ENCODE peak calls at places on chromosomes 2 and 18, in five cellular contexts. D is pancreas; O is AG04450; H is CD8-positive, alpha-beta memory T cell; G is IMR-90. W is an unnamed sample.

GRCh38 chr18:11857177-11857887 is 6.1 kb downstream of the CHMP1B start:
- DNase-seq in H (no peak), D (peak; percentile 34), O (peak; percentile 99), G (peak; percentile 100), W (no peak)

GRCh38 chr2:45849491-45850283 is 198.2 kb downstream of the PRKCE start:
- DNase-seq in H (no peak), D (no peak), G (peak; percentile 72), O (no peak), W (no peak)

GRCh38 chr2:126761256-126761980 is 105.5 kb downstream of the GYPC start:
- DNase-seq in D (no peak), H (no peak), O (no peak), G (no peak), W (no peak)

GRCh38 chr2:125471963-125472362 is 1184.0 kb upstream of the GYPC start:
- DNase-seq in O (peak; percentile 10), G (peak; percentile 38), D (no peak), H (no peak), W (no peak)

GRCh38 chr18:8365528-8365927 is 243.7 kb upstream of the RAB12 start:
- DNase-seq in H (no peak), G (no peak), O (no peak), D (no peak), W (no peak)

GRCh38 chr2:240946654-240947053 is 40.5 kb downstream of the CROCC2 start:
- DNase-seq in D (no peak), G (no peak), O (no peak), H (no peak), W (no peak)

GRCh38 chr2:30406853-30407252 is 40.2 kb upstream of the LCLAT1 start:
- DNase-seq in O (no peak), H (no peak), G (no peak), D (no peak), W (no peak)

GRCh38 chr18:13003466-13003896 is 12.3 kb downstream of the CEP192 start:
- DNase-seq in H (no peak), O (peak; percentile 29), G (peak; percentile 80), D (no peak), W (no peak)

GRCh38 chr2:145792745-145793144 is 1272.8 kb upstream of the ZEB2 start:
- DNase-seq in G (no peak), O (no peak), H (no peak), D (no peak), W (no peak)

GRCh38 chr2:202632682-202633081 is 2.1 kb upstream of the FAM117B start:
- DNase-seq in O (no peak), G (peak; percentile 58), D (peak; percentile 79), H (no peak), W (no peak)

GRCh38 chr18:79211844-79212243 is 142.7 kb downstream of the ATP9B start:
- DNase-seq in H (no peak), G (peak; percentile 22), O (no peak), D (no peak), W (no peak)

GRCh38 chr2:158729873-158730620 is 65.1 kb upstream of the DAPL1 start:
- DNase-seq in O (no peak), G (no peak), D (no peak), H (no peak), W (no peak)

GRCh38 chr18:9613550-9614400 is 584 bp downstream of the PPP4R1 start:
- DNase-seq in O (no peak), D (peak; percentile 53), G (peak; percentile 27), H (peak; percentile 39), W (peak; percentile 35)

GRCh38 chr2:140863713-140864112 is 1267.1 kb downstream of the LRP1B start:
- DNase-seq in G (peak; percentile 69), O (peak; percentile 29), H (no peak), D (no peak), W (no peak)

GRCh38 chr2:38508311-38509039 is 94.3 kb downstream of the HNRNPLL start:
- DNase-seq in O (no peak), H (peak; percentile 61), G (peak; percentile 66), D (peak; percentile 65), W (peak; percentile 58)

GRCh38 chr2:220452561-220452960 is 825.1 kb downstream of the SLC4A3 start:
- DNase-seq in H (no peak), G (peak; percentile 27), D (no peak), O (no peak), W (no peak)

GRCh38 chr18:50666536-50666935 is 106.6 kb downstream of the MAPK4 start:
- DNase-seq in D (no peak), G (no peak), H (no peak), O (no peak), W (no peak)

GRCh38 chr18:49015886-49016647 is 65.3 kb upstream of the SMAD7 start:
- DNase-seq in O (no peak), G (no peak), D (peak; percentile 7), H (no peak), W (no peak)

GRCh38 chr2:237143676-237144440 is 58.2 kb downstream of the COPS8 start:
- DNase-seq in O (no peak), G (peak; percentile 67), H (no peak), D (no peak), W (no peak)

GRCh38 chr2:73838889-73839539 is 10.3 kb downstream of the STAMBP start:
- DNase-seq in D (no peak), G (peak; percentile 33), H (no peak), O (no peak), W (no peak)

GRCh38 chr18:5478261-5478660 is 65.5 kb downstream of the EPB41L3 start:
- DNase-seq in O (no peak), H (no peak), D (no peak), G (no peak), W (no peak)

GRCh38 chr2:31286961-31287550 is 53.1 kb downstream of the EHD3 start:
- DNase-seq in G (no peak), O (no peak), D (no peak), H (no peak), W (no peak)

GRCh38 chr2:112156152-112156986 is 18.2 kb downstream of the FBLN7 start:
- DNase-seq in O (no peak), D (no peak), H (no peak), G (peak; percentile 47), W (no peak)

GRCh38 chr2:186422226-186422625 is 63.8 kb upstream of the ZC3H15 start:
- DNase-seq in O (peak; percentile 66), H (no peak), D (no peak), G (peak; percentile 96), W (no peak)

GRCh38 chr2:165115258-165115657 is 88.6 kb downstream of the SCN3A start:
- DNase-seq in H (no peak), G (no peak), D (no peak), O (no peak), W (no peak)

GRCh38 chr18:78979682-78980278 is at the start of gene SALL3:
- DNase-seq in O (no peak), G (no peak), D (no peak), H (no peak), W (no peak)

DNA sequence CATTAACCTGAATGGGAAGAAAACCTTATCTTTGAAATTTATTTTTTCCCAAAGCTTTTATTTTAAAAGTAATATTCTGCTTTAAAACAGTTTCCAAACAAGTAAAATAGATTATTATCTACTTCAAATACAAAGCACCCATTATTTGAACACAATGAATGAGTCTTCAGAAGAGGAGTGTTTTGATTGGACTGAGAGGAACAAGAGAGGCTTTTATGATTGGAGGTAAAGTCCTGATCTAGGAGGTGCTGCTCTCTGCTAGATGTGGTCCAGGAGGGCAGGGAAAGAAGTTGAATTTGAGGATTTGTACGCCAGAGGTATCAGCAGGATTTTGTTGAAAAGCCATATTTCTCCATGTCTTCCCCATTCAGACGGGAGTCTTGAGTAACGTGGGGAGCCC is 900.7 kb downstream of the SOCS6 start:
- DNase-seq in G (no peak), D (no peak), O (no peak), H (no peak), W (no peak)
- H3K9me3 ChIP-seq in G (peaks cover 5% of the 10 kb centered on the region), D (no peaks in the 10 kb centered on the region), O (no peaks in the 10 kb centered on the region), H (no peaks in the 10 kb centered on the region), W (no peaks in the 10 kb centered on the region)

DNA sequence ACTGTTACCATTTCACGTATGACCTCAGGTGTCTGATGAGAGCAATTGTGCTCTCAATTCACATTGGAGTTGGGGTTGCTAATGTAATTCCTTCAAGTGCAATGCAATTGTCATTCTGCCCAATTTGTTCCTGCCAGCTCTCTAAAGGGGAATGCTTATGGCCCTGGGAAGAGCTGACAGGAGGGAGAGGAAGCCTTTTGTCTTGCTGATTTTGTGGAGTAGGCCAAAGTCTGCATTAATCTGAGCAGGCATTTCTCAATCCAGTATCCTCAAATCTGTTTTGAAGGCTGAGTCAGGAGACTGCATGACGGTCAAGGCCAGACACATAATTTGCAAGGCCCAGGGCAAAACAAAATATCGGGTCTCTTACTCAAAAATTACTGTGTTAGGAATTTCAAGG is 326.4 kb upstream of the SPHKAP start:
- DNase-seq in H (no peak), O (no peak), D (no peak), G (no peak), W (no peak)
- H3K9me3 ChIP-seq in H (no peaks in the 10 kb centered on the region), O (no peaks in the 10 kb centered on the region), D (no peaks in the 10 kb centered on the region), G (peaks cover 6% of the 10 kb centered on the region), W (no peaks in the 10 kb centered on the region)

DNA sequence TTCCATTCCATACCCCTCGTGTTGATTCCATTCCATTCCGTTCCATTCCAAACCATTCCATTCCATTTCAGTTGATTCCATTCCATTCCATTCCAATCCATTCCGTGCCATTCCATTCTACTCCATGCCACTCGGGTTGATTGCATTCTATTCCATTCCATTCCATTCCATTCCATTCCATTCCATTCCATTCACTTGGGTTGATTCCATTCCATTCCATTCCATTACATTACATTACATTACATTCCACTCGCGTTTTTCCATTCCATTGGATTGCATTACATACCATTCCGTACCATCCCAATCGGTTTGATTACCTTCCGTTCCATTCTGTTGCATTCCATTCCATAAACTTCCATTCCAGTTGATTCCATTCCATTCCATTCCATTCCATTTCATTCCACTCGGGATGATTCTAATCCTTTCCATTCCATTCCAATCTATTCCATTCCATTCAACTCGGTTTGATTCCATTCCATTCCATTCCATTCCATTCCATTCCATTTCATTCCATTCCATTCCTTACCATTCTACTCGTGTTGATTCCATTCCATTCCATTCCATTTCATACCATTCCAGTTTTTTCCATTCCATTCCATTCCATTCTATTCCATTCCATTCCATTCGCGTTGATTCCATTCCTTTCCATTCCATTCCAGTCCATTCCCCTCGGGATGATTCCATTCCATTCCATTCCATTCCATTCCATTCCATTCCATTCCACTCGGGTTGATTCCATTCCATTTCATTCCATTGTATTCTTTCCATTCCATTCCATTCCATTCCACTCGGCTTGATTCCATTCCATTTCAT is 1140.4 kb downstream of the RPIA start:
- DNase-seq in D (no peak), O (no peak), H (no peak), G (peak; percentile 40), W (no peak)
- H3K9me3 ChIP-seq in D (no peaks in the 10 kb centered on the region), O (no peaks in the 10 kb centered on the region), H (peaks cover 49% of the 10 kb centered on the region), G (peaks cover 38% of the 10 kb centered on the region), W (peaks cover 63% of the 10 kb centered on the region)

GRCh38 chr2:48845719-48846118 is 90.2 kb upstream of the LHCGR start:
- DNase-seq in H (no peak), O (no peak), G (no peak), D (no peak), W (no peak)
- H3K9me3 ChIP-seq in H (no peaks in the 10 kb centered on the region), O (no peaks in the 10 kb centered on the region), G (peaks cover 2% of the 10 kb centered on the region), D (no peaks in the 10 kb centered on the region), W (no peaks in the 10 kb centered on the region)

DNA sequence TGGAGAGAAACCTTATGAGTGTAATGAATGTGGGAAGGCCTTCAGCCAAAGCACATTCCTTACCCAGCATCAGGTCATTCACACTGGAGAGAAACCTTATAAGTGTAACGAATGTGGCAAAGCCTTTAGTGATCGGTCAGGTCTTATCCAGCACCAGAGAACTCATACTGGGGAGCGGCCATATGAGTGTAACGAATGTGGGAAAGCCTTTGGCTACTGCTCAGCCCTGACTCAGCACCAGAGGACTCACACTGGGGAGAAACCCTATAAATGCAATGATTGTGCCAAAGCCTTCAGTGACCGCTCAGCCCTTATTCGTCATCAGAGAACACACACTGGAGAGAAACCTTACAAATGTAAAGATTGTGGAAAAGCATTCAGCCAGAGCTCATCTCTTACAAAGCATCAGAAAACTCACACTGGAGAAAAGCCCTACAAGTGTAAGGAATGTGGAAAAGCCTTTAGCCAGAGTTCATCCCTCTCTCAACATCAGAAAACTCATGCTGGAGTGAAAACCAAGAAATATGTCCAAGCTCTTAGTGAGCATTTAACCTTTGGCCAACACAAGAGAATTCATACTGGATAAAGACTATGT is 7.8 kb downstream of the ZNF892 start:
- DNase-seq in O (no peak), G (no peak), H (no peak), D (no peak), W (no peak)
- H3K9me3 ChIP-seq in O (peaks cover 45% of the 10 kb centered on the region), G (peaks cover 67% of the 10 kb centered on the region), H (peaks cover 74% of the 10 kb centered on the region), D (peaks cover 3% of the 10 kb centered on the region), W (peaks cover 59% of the 10 kb centered on the region)

W was measured in T-helper 17 cell.